ENCODE peak calls at places on chromosome 15, in nine cellular contexts. B is activated naive CD8-positive, alpha-beta T cell treated with anti-CD3 and anti-CD28 coated beads, Interleukin-2, amount 50 U/mL, for 24 hours; S is glutamatergic neuron; H is skeletal muscle cell; U is SJSA1; O is Kasumi-1; K is retina; A is stimulated activated CD8-positive, alpha-beta memory T cell treated with anti-CD3 and anti-CD28 coated beads, Interleukin-15, amount 100 ng/mL, for 1 hour; Z is T-helper 1 cell. W is an unnamed sample.

GRCh38 chr15:76972420-76973361 is 22.2 kb upstream of the PSTPIP1 start:
- DNase-seq in A (no peak), U (no peak), O (no peak), B (no peak), Z (no peak), H (no peak), S (no peak), K (no peak), W (no peak)

GRCh38 chr15:77818484-77819270 is 186.0 kb upstream of the LINGO1 start:
- DNase-seq in Z (no peak), A (no peak), B (no peak), S (no peak), H (no peak), O (no peak), U (no peak), K (no peak), W (no peak)

GRCh38 chr15:74182131-74182530 is 8.6 kb downstream of the ISLR start:
- DNase-seq in A (no peak), Z (no peak), S (peak; percentile 8), U (no peak), O (no peak), K (no peak), B (no peak), H (no peak), W (no peak)

GRCh38 chr15:34644851-34645250 is 61.4 kb upstream of the GOLGA8B start:
- DNase-seq in A (no peak), K (no peak), U (no peak), S (no peak), B (no peak), H (no peak), Z (no peak), O (no peak), W (no peak)

GRCh38 chr15:93506646-93507045 is 417.6 kb upstream of the RGMA start:
- DNase-seq in A (no peak), O (no peak), U (no peak), Z (no peak), B (no peak), H (no peak), K (no peak), S (no peak), W (no peak)

GRCh38 chr15:31083394-31083790 is 18.1 kb downstream of the TRPM1 start:
- DNase-seq in O (no peak), A (no peak), Z (no peak), B (no peak), K (no peak), H (no peak), S (no peak), U (peak; percentile 59), W (no peak)

GRCh38 chr15:26644948-26645347 is 127.9 kb downstream of the GABRB3 start:
- DNase-seq in K (no peak), B (no peak), A (no peak), H (no peak), S (no peak), U (no peak), Z (no peak), O (no peak), W (no peak)

GRCh38 chr15:75677601-75678323 is 30.1 kb downstream of the SNX33 start:
- DNase-seq in U (no peak), S (no peak), O (no peak), K (no peak), H (no peak), A (no peak), B (no peak), Z (no peak), W (no peak)

GRCh38 chr15:50996641-50997040 is 88.2 kb downstream of the AP4E1 start:
- DNase-seq in A (no peak), H (peak; percentile 23), K (no peak), O (no peak), Z (no peak), S (no peak), B (no peak), U (no peak), W (no peak)

GRCh38 chr15:55791576-55792400 is 48.8 kb upstream of the PRTG start:
- DNase-seq in B (no peak), O (no peak), S (no peak), Z (no peak), K (no peak), H (peak; percentile 40), A (no peak), U (no peak), W (no peak)

GRCh38 chr15:29102911-29103824 is 166.5 kb downstream of the NSMCE3 start:
- DNase-seq in H (no peak), Z (no peak), S (no peak), K (no peak), A (no peak), B (peak; percentile 23), U (no peak), O (no peak), W (no peak)

GRCh38 chr15:89946681-89947313 is 34.0 kb upstream of the ARPIN start:
- DNase-seq in K (no peak), B (no peak), S (no peak), O (peak; percentile 9), U (no peak), Z (no peak), H (no peak), A (no peak), W (no peak)

GRCh38 chr15:89820651-89821611 is 6.3 kb upstream of the ANPEP start:
- DNase-seq in O (no peak), Z (no peak), S (no peak), K (no peak), H (no peak), B (no peak), U (peak; percentile 50), A (no peak), W (no peak)

GRCh38 chr15:98681061-98681460 is 32.7 kb downstream of the IGF1R start:
- DNase-seq in S (no peak), A (no peak), O (no peak), Z (no peak), B (no peak), U (no peak), H (no peak), K (no peak), W (no peak)

GRCh38 chr15:74172751-74173544 is 562 bp upstream of the ISLR start:
- DNase-seq in H (no peak), U (no peak), Z (no peak), S (peak; percentile 57), O (no peak), A (no peak), B (no peak), K (no peak), W (no peak)

GRCh38 chr15:37586976-37587375 is 347.5 kb upstream of the TMCO5A start:
- DNase-seq in K (no peak), H (peak; percentile 9), S (no peak), U (no peak), Z (no peak), B (no peak), O (no peak), A (no peak), W (no peak)

GRCh38 chr15:100116416-100117190 is 225.2 kb downstream of the ADAMTS17 start:
- DNase-seq in S (no peak), A (no peak), K (no peak), Z (no peak), H (peak; percentile 36), O (no peak), U (no peak), B (no peak), W (no peak)

W was measured in activated T-helper 9 cell treated with anti-CD3 and anti-CD28 coated beads, Interleukin-2, amount 50 U/mL, for 16 hours.